ENCODE peak calls at places on chromosomes 6 and 20, in nine cellular contexts. E is mucosa of descending colon, B is hepatocyte, J is adipocyte, L is fibroblast of lung, O is IMR-90, N is lower lobe of right lung, K is sigmoid colon, T is suprapubic skin. M is an unnamed sample.

GRCh38 chr6:31734703-31735500 is 1.4 kb downstream of the CLIC1 start:
- DNase-seq in E (peak; percentile 83), B (peak; percentile 78), J (peak; percentile 67), L (peak; percentile 21), O (peak; percentile 59), N (peak; percentile 60), K (no peak), T (no peak), M (peak; percentile 77)

GRCh38 chr6:30646450-30647038 is 389 bp upstream of the C6orf136 start:
- DNase-seq in E (peak; percentile 95), B (peak; percentile 35), J (peak; percentile 97), L (no peak), O (no peak), N (peak; percentile 97), K (no peak), T (no peak), M (no peak)

GRCh38 chr6:7866531-7866930 is 44.1 kb downstream of the TXNDC5 start:
- DNase-seq in E (no peak), B (no peak), J (no peak), L (no peak), O (no peak), N (no peak), K (no peak), T (no peak), M (no peak)

GRCh38 chr20:1946762-1947534 is 46.9 kb downstream of the PDYN start:
- DNase-seq in E (peak; percentile 33), B (peak; percentile 64), J (peak; percentile 36), L (peak; percentile 17), O (peak; percentile 17), N (peak; percentile 69), K (peak; percentile 76), T (peak; percentile 81), M (no peak)

GRCh38 chr6:156977527-156978291 is 200.5 kb downstream of the ARID1B start:
- DNase-seq in E (no peak), B (no peak), J (no peak), L (peak; percentile 53), O (peak; percentile 47), N (no peak), K (peak; percentile 86), T (no peak), M (peak; percentile 46)

GRCh38 chr6:29938746-29939508 is 3.4 kb upstream of the HLA-A start:
- DNase-seq in E (no peak), B (no peak), J (no peak), L (no peak), O (no peak), N (no peak), K (no peak), T (no peak), M (no peak)

GRCh38 chr6:141212296-141212695 is 920.4 kb upstream of the GJE1 start:
- DNase-seq in E (no peak), B (no peak), J (no peak), L (no peak), O (no peak), N (no peak), K (no peak), T (no peak), M (peak; percentile 13)

GRCh38 chr6:158150701-158151100 is 17.4 kb downstream of the SERAC1 start:
- DNase-seq in E (no peak), B (no peak), J (peak; percentile 47), L (peak; percentile 74), O (peak; percentile 91), N (no peak), K (no peak), T (no peak), M (no peak)

GRCh38 chr6:105359419-105360366 is 43.2 kb downstream of the PREP start:
- DNase-seq in E (no peak), B (peak; percentile 41), J (peak; percentile 91), L (peak; percentile 91), O (peak; percentile 96), N (no peak), K (no peak), T (no peak), M (peak; percentile 93)

GRCh38 chr6:87901613-87902012 is 146.0 kb upstream of the SPACA1 start:
- DNase-seq in E (no peak), B (no peak), J (no peak), L (no peak), O (no peak), N (no peak), K (no peak), T (no peak), M (no peak)

GRCh38 chr20:37870294-37870693 is 32.6 kb upstream of the VSTM2L start:
- DNase-seq in E (no peak), B (no peak), J (no peak), L (no peak), O (no peak), N (no peak), K (no peak), T (no peak), M (no peak)

GRCh38 chr6:81166770-81167169 is 585.7 kb downstream of the TENT5A start:
- DNase-seq in E (peak; percentile 2), B (no peak), J (peak; percentile 76), L (peak; percentile 34), O (peak; percentile 28), N (no peak), K (no peak), T (no peak), M (no peak)

GRCh38 chr20:14580426-14581074 is 243.1 kb upstream of the FLRT3 start:
- DNase-seq in E (no peak), B (no peak), J (no peak), L (peak; percentile 24), O (no peak), N (no peak), K (no peak), T (no peak), M (no peak)

GRCh38 chr6:37137201-37137880 is 32.6 kb upstream of the PIM1 start:
- DNase-seq in E (no peak), B (peak; percentile 87), J (peak; percentile 95), L (peak; percentile 95), O (peak; percentile 99), N (no peak), K (peak; percentile 89), T (no peak), M (peak; percentile 96)

DNA sequence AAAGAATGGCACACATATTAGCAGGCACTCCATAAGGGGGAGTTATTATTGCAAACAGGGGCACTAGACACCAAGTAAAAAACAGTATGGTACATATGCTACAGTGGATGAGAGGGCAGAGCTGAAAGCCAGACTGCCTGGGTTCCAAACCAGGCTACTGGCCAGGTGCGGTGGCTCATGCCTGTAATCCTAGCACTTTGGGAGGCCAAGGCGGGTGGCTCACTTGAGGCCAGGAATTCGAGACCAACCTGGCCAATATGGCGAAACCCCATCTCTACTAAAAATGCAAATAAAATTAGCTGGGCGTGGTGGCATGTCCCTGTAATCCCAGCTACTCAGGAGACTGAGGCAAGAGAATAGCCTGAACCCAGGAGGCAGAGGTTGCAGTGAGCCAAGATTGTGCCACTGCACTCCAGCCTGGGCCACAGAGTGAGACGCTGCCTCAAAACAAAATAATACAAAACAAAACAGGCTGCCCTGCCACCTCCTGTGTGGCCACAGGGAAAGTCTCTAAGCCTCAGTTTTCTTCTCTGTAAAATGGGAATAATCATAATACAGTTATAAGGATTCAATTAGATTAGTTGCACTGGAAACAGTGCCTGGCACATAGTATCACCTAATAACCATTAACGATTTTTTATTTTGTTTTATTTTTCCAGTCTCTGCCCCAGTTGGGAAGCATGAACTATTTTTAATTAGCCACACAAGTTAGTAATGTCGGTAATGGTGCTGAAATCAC is 7.5 kb upstream of the TTPAL start:
- DNase-seq in E (no peak), B (no peak), J (no peak), L (no peak), O (no peak), N (no peak), K (no peak), T (no peak), M (no peak)
- H3K4me3 ChIP-seq in E (no peak overlapping the region), B (no peak overlapping the region), J (peak overlapping the region; percentile 10), L (no peak overlapping the region), O (no peak overlapping the region), N (no peak overlapping the region), K (no peak overlapping the region), T (no peak overlapping the region), M (no peak overlapping the region)

GRCh38 chr20:50107796-50108331 is 5.1 kb downstream of the UBE2V1 start:
- DNase-seq in E (no peak), B (no peak), J (no peak), L (no peak), O (no peak), N (no peak), K (no peak), T (peak; percentile 60), M (no peak)
- H3K4me1 ChIP-seq in E (peaks cover 50% of the 10 kb centered on the region), B (peaks cover 48% of the 10 kb centered on the region), J (peaks cover 52% of the 10 kb centered on the region), L (peaks cover 31% of the 10 kb centered on the region), O (peaks cover 34% of the 10 kb centered on the region), N (peaks cover 70% of the 10 kb centered on the region), K (peaks cover 78% of the 10 kb centered on the region), T (peaks cover 62% of the 10 kb centered on the region), M (peaks cover 46% of the 10 kb centered on the region)

DNA sequence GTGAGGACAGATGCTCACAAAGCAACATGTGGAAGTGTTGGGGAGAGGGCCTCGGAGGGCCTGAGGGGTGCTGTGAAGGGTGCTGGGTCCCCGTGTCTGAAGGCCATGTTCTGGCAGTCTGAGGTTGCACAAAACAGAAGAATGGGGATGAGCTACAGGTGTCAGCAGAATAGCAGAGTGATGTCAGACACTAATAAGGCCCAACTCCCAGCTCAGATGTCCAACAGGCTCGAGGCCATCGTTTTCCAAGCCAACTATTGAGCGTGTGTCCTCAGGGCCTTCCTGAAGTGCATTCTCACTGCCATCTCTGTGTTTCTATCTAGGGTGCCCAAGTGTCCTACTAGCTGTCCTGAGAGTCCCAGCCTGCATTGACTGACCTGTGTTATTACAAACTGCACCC is 7.9 kb downstream of the BFSP1 start:
- DNase-seq in E (no peak), B (no peak), J (no peak), L (no peak), O (no peak), N (no peak), K (peak; percentile 20), T (no peak), M (no peak)
- H3K4me3 ChIP-seq in E (no peak overlapping the region), B (no peak overlapping the region), J (no peak overlapping the region), L (no peak overlapping the region), O (no peak overlapping the region), N (no peak overlapping the region), K (no peak overlapping the region), T (no peak overlapping the region), M (no peak overlapping the region)

DNA sequence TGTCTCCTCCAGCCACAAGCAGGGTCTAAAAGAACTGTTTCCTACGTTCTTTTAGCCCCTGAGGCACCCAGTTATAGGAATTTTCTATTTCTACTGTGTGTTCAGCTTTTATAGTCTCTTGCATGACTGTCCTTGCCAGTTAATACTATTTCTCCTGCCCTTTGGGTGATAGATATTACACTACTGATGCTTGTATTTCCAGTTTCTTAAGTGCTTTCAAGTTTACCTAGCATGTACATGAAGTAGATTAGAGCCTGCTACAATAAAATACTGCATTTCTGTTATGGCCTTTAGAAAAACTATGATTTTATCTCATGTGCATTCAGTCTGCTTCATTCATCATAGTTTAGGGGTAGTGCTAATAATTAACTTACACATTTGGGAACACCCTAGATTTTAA is 89.6 kb downstream of the FOXO3 start:
- DNase-seq in E (no peak), B (no peak), J (no peak), L (no peak), O (no peak), N (no peak), K (no peak), T (no peak), M (no peak)
- H3K4me1 ChIP-seq in E (peaks cover 14% of the 10 kb centered on the region), B (peaks cover 53% of the 10 kb centered on the region), J (peaks cover 91% of the 10 kb centered on the region), L (peaks cover 50% of the 10 kb centered on the region), O (peaks cover 34% of the 10 kb centered on the region), N (peaks cover 79% of the 10 kb centered on the region), K (peaks cover 81% of the 10 kb centered on the region), T (peaks cover 58% of the 10 kb centered on the region), M (peaks cover 59% of the 10 kb centered on the region)